ENCODE peak calls at places on chromosomes 1 and 21, in six cellular contexts. Z is KG1, B is ACHN, Y is astrocyte of the spinal cord, L is hypothalamus, I is AG04450. V is an unnamed sample.

GRCh38 chr1:186244825-186245224 is 130.2 kb downstream of the TPR start:
- DNase-seq in Z (no peak), B (no peak), Y (no peak), L (no peak), I (no peak), V (no peak)

GRCh38 chr1:160550572-160551034 is 27.5 kb upstream of the SLAMF6 start:
- DNase-seq in Z (no peak), B (no peak), Y (no peak), L (no peak), I (no peak), V (no peak)

GRCh38 chr1:55631508-55631907 is 416.3 kb upstream of the USP24 start:
- DNase-seq in Z (no peak), B (no peak), Y (peak), L (no peak), I (no peak), V (no peak)

GRCh38 chr1:182229451-182229850 is 162.1 kb downstream of the GLUL start:
- DNase-seq in Z (no peak), B (no peak), Y (peak), L (no peak), I (no peak), V (no peak)

GRCh38 chr1:204027446-204027845 is 45.5 kb upstream of the SOX13 start:
- DNase-seq in Z (no peak), B (no peak), Y (no peak), L (no peak), I (no peak), V (no peak)

GRCh38 chr1:38037481-38037939 is 9.1 kb downstream of the POU3F1 start:
- DNase-seq in Z (no peak), B (peak), Y (no peak), L (no peak), I (no peak), V (no peak)

GRCh38 chr21:26852422-26852821 is 7.2 kb upstream of the ADAMTS1 start:
- DNase-seq in Z (no peak), B (no peak), Y (no peak), L (no peak), I (no peak), V (no peak)

GRCh38 chr1:43207229-43207853 is 35.2 kb downstream of the CFAP57 start:
- DNase-seq in Z (no peak), B (no peak), Y (peak), L (no peak), I (peak), V (peak)

GRCh38 chr1:192363177-192363576 is 46.4 kb downstream of the RGS21 start:
- DNase-seq in Z (no peak), B (no peak), Y (no peak), L (no peak), I (no peak), V (no peak)

GRCh38 chr1:111193712-111194480 is 6.5 kb downstream of the DENND2D start:
- DNase-seq in Z (no peak), B (no peak), Y (no peak), L (no peak), I (no peak), V (no peak)

GRCh38 chr1:12475947-12476346 is 142.1 kb downstream of the DHRS3 start:
- DNase-seq in Z (no peak), B (no peak), Y (peak), L (no peak), I (no peak), V (no peak)

GRCh38 chr1:179953974-179954493 is 576 bp upstream of the CEP350 start:
- DNase-seq in Z (no peak), B (no peak), Y (no peak), L (no peak), I (peak), V (no peak)

GRCh38 chr1:205541161-205541886 is 36.9 kb downstream of the CDK18 start:
- DNase-seq in Z (no peak), B (no peak), Y (no peak), L (no peak), I (no peak), V (no peak)

GRCh38 chr1:11207898-11208611 is 18.9 kb downstream of the ANGPTL7 start:
- DNase-seq in Z (no peak), B (no peak), Y (no peak), L (no peak), I (no peak), V (no peak)

GRCh38 chr1:109497449-109498160 is 3.7 kb downstream of the CYB561D1 start:
- DNase-seq in Z (no peak), B (no peak), Y (no peak), L (no peak), I (no peak), V (no peak)